ENCODE peak calls at places on chromosomes 6 and 20, in four cellular contexts. H, U, B and S are unnamed samples. For H3K4me1, the result is how much of the 10 kb centered on the place peaks cover.

GRCh38 chr6:157759028-157759427 is 64.0 kb upstream of the SNX9 start:
- DNase-seq in H (no peak), U (no peak), B (no peak), S (no peak)

GRCh38 chr6:2524090-2524489 is 226.6 kb downstream of the MYLK4 start:
- DNase-seq in H (no peak), U (no peak), B (no peak), S (no peak)

GRCh38 chr20:13322621-13323020 is 101.5 kb downstream of the ISM1 start:
- DNase-seq in H (no peak), U (no peak), B (no peak), S (peak)

GRCh38 chr6:168147205-168147738 is 68.3 kb upstream of the FRMD1 start:
- DNase-seq in H (no peak), U (no peak), B (no peak), S (no peak)

GRCh38 chr20:62758226-62758912 is 37.9 kb upstream of the MRGBP start:
- DNase-seq in H (no peak), U (no peak), B (no peak), S (no peak)

GRCh38 chr20:36175475-36175995 is 21.0 kb downstream of the EPB41L1 start:
- DNase-seq in H (no peak), U (no peak), B (no peak), S (no peak)

GRCh38 chr6:22062807-22063408 is 233.9 kb downstream of the PRL start:
- DNase-seq in H (no peak), U (no peak), B (no peak), S (no peak)

GRCh38 chr6:157753291-157753690 is 69.8 kb upstream of the SNX9 start:
- DNase-seq in H (no peak), U (no peak), B (peak), S (no peak)

GRCh38 chr6:16712931-16713484 is 48.3 kb downstream of the ATXN1 start:
- DNase-seq in H (peak), U (no peak), B (peak), S (no peak)

GRCh38 chr6:142380626-142381025 is 78.8 kb downstream of the ADGRG6 start:
- DNase-seq in H (no peak), U (peak), B (no peak), S (no peak)

GRCh38 chr6:20946037-20946436 is 411.8 kb downstream of the CDKAL1 start:
- DNase-seq in H (peak), U (no peak), B (peak), S (peak)

GRCh38 chr6:138278326-138278725 is 60.0 kb upstream of the PBOV1 start:
- DNase-seq in H (peak), U (no peak), B (peak), S (peak)

GRCh38 chr20:46378390-46379009 is 27.9 kb downstream of the ELMO2 start:
- DNase-seq in H (no peak), U (no peak), B (no peak), S (no peak)

GRCh38 chr6:45843848-45844521 is 171.7 kb downstream of the CLIC5 start:
- DNase-seq in H (peak), U (no peak), B (no peak), S (peak)

GRCh38 chr6:57221191-57221935 is 744 bp downstream of the RAB23 start:
- DNase-seq in H (peak), U (peak), B (peak), S (peak)

GRCh38 chr20:53181866-53182376 is 209.8 kb downstream of the TSHZ2 start:
- DNase-seq in H (no peak), U (no peak), B (no peak), S (no peak)

GRCh38 chr6:165049362-165049761 is 260.0 kb downstream of the C6orf118 start:
- DNase-seq in H (peak), U (peak), B (no peak), S (peak)

GRCh38 chr20:62599216-62600110 is 42.8 kb upstream of the SLCO4A1 start:
- DNase-seq in H (no peak), U (no peak), B (no peak), S (no peak)

DNA sequence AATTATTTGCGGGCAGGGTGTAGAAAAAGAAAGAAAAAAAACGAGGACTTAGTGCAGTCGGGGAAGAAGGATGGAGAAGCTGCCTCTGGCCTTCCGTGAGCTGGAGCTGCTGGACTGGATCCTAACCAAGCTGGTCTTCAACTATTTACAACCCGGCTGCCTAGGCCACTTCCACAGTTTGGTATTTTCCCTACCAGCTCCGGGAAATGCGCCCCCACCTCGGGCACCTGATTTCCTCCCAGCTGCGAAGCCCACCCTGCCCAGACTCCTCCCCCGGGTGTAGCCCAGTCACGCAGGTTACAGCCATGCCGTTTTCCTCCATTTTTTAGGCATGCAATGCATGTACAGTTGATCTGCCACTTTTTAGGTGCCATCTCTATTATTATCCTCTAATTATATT is 21.2 kb downstream of the THEMIS start:
- DNase-seq in H (peak), U (peak), B (no peak), S (peak)
- H3K4me1 ChIP-seq in H (under half), U (under half), B (under half), S (under half)

GRCh38 chr20:1902188-1902587 is 7.0 kb downstream of the SIRPA start:
- DNase-seq in H (no peak), U (no peak), B (no peak), S (no peak)

GRCh38 chr20:1898496-1899168 is 3.4 kb downstream of the SIRPA start:
- DNase-seq in H (no peak), U (no peak), B (no peak), S (no peak)

GRCh38 chr20:1901704-1902103 is 6.5 kb downstream of the SIRPA start:
- DNase-seq in H (no peak), U (no peak), B (no peak), S (no peak)

GRCh38 chr20:1899169-1899525 is 3.9 kb downstream of the SIRPA start:
- DNase-seq in H (no peak), U (no peak), B (no peak), S (no peak)

GRCh38 chr20:1900321-1900791 is 5.1 kb downstream of the SIRPA start:
- DNase-seq in H (peak), U (peak), B (peak), S (peak)
- H3K4me1 ChIP-seq in H (under half), U (under half), B (under half), S (under half)

GRCh38 chr6:63883597-63883996 is 248.0 kb downstream of the PHF3 start:
- DNase-seq in H (no peak), U (no peak), B (no peak), S (no peak)

GRCh38 chr6:63887011-63887751 is 251.6 kb downstream of the PHF3 start:
- DNase-seq in H (no peak), U (no peak), B (no peak), S (no peak)

DNA sequence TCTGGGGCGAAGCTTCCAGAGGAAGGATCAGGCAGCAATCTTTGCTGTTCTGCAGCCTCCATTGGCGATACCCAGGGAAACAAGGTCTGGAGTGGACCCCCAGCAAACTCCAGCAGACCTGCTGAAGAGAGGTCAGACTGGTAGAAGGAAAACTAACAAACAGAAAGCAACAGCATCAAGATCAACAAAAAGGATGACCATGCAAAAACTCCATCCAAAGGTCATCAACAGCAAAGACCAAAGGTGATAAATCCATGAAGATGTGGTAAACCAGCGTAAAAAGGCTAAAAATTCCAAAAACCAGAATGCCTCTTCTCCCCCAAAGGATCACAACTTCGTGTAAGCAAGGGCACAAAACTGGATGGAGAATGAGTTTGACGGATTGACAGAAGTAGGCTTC is 252.8 kb downstream of the PHF3 start:
- DNase-seq in H (no peak), U (no peak), B (no peak), S (no peak)
- H3K4me1 ChIP-seq in H (under half), U (under half), B (under half), S (under half)

DNA sequence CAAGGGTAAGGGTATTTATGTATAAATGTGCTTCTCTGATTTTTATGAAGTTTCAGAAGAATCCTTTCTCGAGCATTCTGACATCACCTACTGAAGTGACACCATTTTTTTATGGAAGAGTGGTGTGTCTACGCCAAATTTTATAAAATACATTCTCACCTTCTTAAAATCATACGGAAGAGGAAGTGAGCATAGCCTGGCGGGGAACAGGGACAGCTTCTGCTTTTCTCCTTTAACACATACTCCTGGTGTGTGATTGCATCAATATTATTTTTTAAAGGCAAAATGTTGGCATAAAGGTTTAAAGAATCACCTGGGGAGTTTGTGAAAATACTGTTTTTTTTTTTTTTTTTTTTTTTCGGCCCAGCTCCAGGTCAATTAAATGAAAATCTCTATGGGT is 733.6 kb upstream of the MAN1A1 start:
- DNase-seq in H (no peak), U (no peak), B (no peak), S (no peak)
- H3K4me1 ChIP-seq in H (under half), U (under half), B (under half), S (under half)

DNA sequence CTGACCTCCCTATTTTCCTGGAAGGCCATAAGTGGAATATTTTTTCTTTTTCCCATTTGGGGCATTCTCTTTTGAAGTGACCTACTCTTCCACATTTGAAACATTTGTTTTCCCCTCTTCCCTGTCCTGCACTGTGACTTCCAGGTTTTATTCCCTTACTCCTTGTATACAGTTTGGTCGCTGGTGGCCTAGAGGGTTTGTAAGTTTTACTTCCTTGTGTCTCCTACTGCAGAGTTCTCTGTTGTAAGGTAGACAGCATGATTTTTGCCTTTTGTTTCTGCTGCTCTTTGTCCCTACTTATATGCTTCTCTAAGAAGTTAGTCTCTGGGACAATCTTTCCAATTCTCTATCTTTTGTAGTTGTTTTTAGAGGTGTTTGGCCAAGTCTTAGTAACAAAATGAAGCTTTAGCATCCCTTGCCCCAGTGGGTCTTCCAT is 7.4 kb upstream of the ZNFX1 start:
- DNase-seq in H (no peak), U (no peak), B (no peak), S (no peak)
- H3K4me1 ChIP-seq in H (half or more), U (under half), B (under half), S (under half)

GRCh38 chr6:36924131-36924530 is 30.4 kb upstream of the PI16 start:
- DNase-seq in H (no peak), U (no peak), B (no peak), S (no peak)
- H3K4me1 ChIP-seq in H (under half), U (under half), B (under half), S (under half)

GRCh38 chr6:34239893-34240292 is 3.2 kb downstream of the HMGA1 start:
- DNase-seq in H (no peak), U (no peak), B (no peak), S (no peak)

GRCh38 chr6:34241351-34242215 is 4.9 kb downstream of the HMGA1 start:
- DNase-seq in H (no peak), U (no peak), B (no peak), S (no peak)

GRCh38 chr6:34239240-34239825 is 2.7 kb downstream of the HMGA1 start:
- DNase-seq in H (no peak), U (no peak), B (no peak), S (no peak)

GRCh38 chr6:34242252-34243130 is 5.8 kb downstream of the HMGA1 start:
- DNase-seq in H (no peak), U (no peak), B (no peak), S (no peak)

GRCh38 chr6:34240329-34241248 is 3.9 kb downstream of the HMGA1 start:
- DNase-seq in H (no peak), U (no peak), B (no peak), S (no peak)
- H3K4me1 ChIP-seq in H (half or more), U (under half), B (under half), S (under half)